ENCODE peak calls at places on chromosomes 7 and 10, in seven cellular contexts. C is CD8-positive, alpha-beta T cell; G is GOT3; P is NCI-H2171 treated with DMSO at 0.1 percent for 48 hours; W is T-helper 22 cell; D is HFF-Myc; M is NCI-H446 treated with DMSO at 0.1 percent for 48 hours. T is an unnamed sample.

GRCh38 chr10:18164771-18165361 is 24.6 kb downstream of the CACNB2 start:
- DNase-seq in C (no peak), G (no peak), P (no peak), W (no peak), D (peak), M (no peak), T (peak)

GRCh38 chr7:142243823-142244222 is 14.0 kb downstream of the PRSS58 start:
- DNase-seq in C (no peak), G (no peak), P (no peak), W (no peak), D (no peak), M (no peak), T (no peak)

GRCh38 chr10:35876248-35876647 is 234.2 kb upstream of the FZD8 start:
- DNase-seq in C (no peak), G (no peak), P (no peak), W (no peak), D (no peak), M (no peak), T (no peak)

GRCh38 chr10:13298748-13299436 is 972 bp downstream of the PHYH start:
- DNase-seq in C (no peak), G (no peak), P (no peak), W (no peak), D (no peak), M (no peak), T (no peak)

GRCh38 chr10:14758994-14759664 is 15.6 kb downstream of the FAM107B start:
- DNase-seq in C (no peak), G (no peak), P (no peak), W (no peak), D (no peak), M (no peak), T (peak)

GRCh38 chr7:22718200-22718711 is 8.7 kb upstream of the IL6 start:
- DNase-seq in C (no peak), G (peak), P (no peak), W (no peak), D (no peak), M (no peak), T (no peak)

GRCh38 chr7:102818176-102818575 is 69.4 kb downstream of the FAM185A start:
- DNase-seq in C (no peak), G (no peak), P (no peak), W (no peak), D (no peak), M (no peak), T (no peak)

GRCh38 chr10:47253651-47254375 is 46.2 kb upstream of the GDF10 start:
- DNase-seq in C (no peak), G (no peak), P (no peak), W (no peak), D (no peak), M (no peak), T (no peak)

GRCh38 chr7:142603870-142604448 is 145.3 kb upstream of the PRSS1 start:
- DNase-seq in C (peak), G (no peak), P (peak), W (peak), D (peak), M (no peak), T (peak)

GRCh38 chr7:73865738-73866445 is 4.9 kb downstream of the TMEM270 start:
- DNase-seq in C (no peak), G (no peak), P (peak), W (no peak), D (no peak), M (no peak), T (peak)

GRCh38 chr7:22832422-22832821 is 9.8 kb upstream of the TOMM7 start:
- DNase-seq in C (no peak), G (no peak), P (no peak), W (no peak), D (no peak), M (no peak), T (no peak)

GRCh38 chr10:49562893-49563292 is 24.0 kb upstream of the ERCC6 start:
- DNase-seq in C (no peak), G (no peak), P (no peak), W (no peak), D (no peak), M (no peak), T (no peak)

GRCh38 chr10:99234067-99234738 is 1.4 kb downstream of the HPSE2 start:
- DNase-seq in C (peak), G (no peak), P (no peak), W (no peak), D (no peak), M (no peak), T (peak)

GRCh38 chr10:110793887-110794286 is 77.8 kb upstream of the PDCD4 start:
- DNase-seq in C (no peak), G (no peak), P (no peak), W (no peak), D (no peak), M (no peak), T (no peak)

GRCh38 chr10:132834891-132835847 is 49.2 kb upstream of the NKX6-2 start:
- DNase-seq in C (no peak), G (no peak), P (no peak), W (no peak), D (no peak), M (no peak), T (no peak)

GRCh38 chr7:119964065-119964464 is 308.9 kb upstream of the KCND2 start:
- DNase-seq in C (no peak), G (no peak), P (no peak), W (no peak), D (no peak), M (no peak), T (no peak)

GRCh38 chr10:89853796-89854195 is 152.4 kb downstream of the KIF20B start:
- DNase-seq in C (no peak), G (no peak), P (peak), W (no peak), D (no peak), M (no peak), T (no peak)

GRCh38 chr10:105409370-105409769 is 768.3 kb downstream of the SORCS3 start:
- DNase-seq in C (no peak), G (no peak), P (no peak), W (no peak), D (no peak), M (no peak), T (no peak)

GRCh38 chr7:36955730-36956129 is 231.4 kb upstream of the AOAH start:
- DNase-seq in C (no peak), G (no peak), P (no peak), W (no peak), D (no peak), M (no peak), T (no peak)

GRCh38 chr7:137816696-137817320 is 30.0 kb downstream of the DGKI start:
- DNase-seq in C (no peak), G (no peak), P (no peak), W (no peak), D (no peak), M (no peak), T (peak)

GRCh38 chr10:125424191-125424847 is 258.6 kb downstream of the TEX36 start:
- DNase-seq in C (no peak), G (no peak), P (no peak), W (no peak), D (no peak), M (no peak), T (no peak)

GRCh38 chr7:150428671-150429451 is 21.6 kb upstream of the GIMAP8 start:
- DNase-seq in C (peak), G (peak), P (peak), W (no peak), D (peak), M (peak), T (peak)

GRCh38 chr10:127207081-127207480 is 10.7 kb upstream of the INSYN2A start:
- DNase-seq in C (no peak), G (no peak), P (no peak), W (no peak), D (no peak), M (no peak), T (no peak)

GRCh38 chr7:18895456-18895855 is 222.0 kb downstream of the TWIST1 start:
- DNase-seq in C (no peak), G (no peak), P (no peak), W (no peak), D (no peak), M (no peak), T (peak)

GRCh38 chr10:102647433-102648268 is 3.4 kb downstream of the TRIM8 start:
- DNase-seq in C (no peak), G (no peak), P (no peak), W (no peak), D (no peak), M (no peak), T (no peak)

GRCh38 chr7:98211221-98211675 is at the start of gene BHLHA15:
- DNase-seq in C (no peak), G (no peak), P (peak), W (no peak), D (no peak), M (no peak), T (peak)

T was measured in A673.